ENCODE peak calls at places on chromosomes 2 and 18, in nine cellular contexts. One of them, this sample, is unnamed.

GRCh38 chr2:3300224-3300623 is 77.4 kb downstream of the EIPR1 start:
- DNase-seq in fibroblast of the conjunctiva: no peak
- DNase-seq in iPS-NIHi11: no peak
- DNase-seq in AML-193: no peak
- DNase-seq in skeletal muscle cell: no peak
- DNase-seq in NCI-H2081: no peak
- DNase-seq in NCI-H1092: no peak
- DNase-seq in NCI-H1105 treated with DMSO at 0.1 percent for 48 hours: no peak
- DNase-seq in HTR-8/SVneo: no peak
- DNase-seq in this sample: no peak

GRCh38 chr18:31497711-31498449 is at the start of gene DSG2:
- DNase-seq in AML-193: no peak
- DNase-seq in skeletal muscle cell: no peak
- DNase-seq in fibroblast of the conjunctiva: no peak
- DNase-seq in NCI-H1105 treated with DMSO at 0.1 percent for 48 hours: peak; percentile 30
- DNase-seq in iPS-NIHi11: peak; percentile 92
- DNase-seq in HTR-8/SVneo: peak; percentile 44
- DNase-seq in NCI-H1092: no peak
- DNase-seq in NCI-H2081: peak; percentile 68
- DNase-seq in this sample: peak; percentile 81

GRCh38 chr18:57353940-57354461 is 1.6 kb downstream of the ST8SIA3 start:
- DNase-seq in HTR-8/SVneo: peak; percentile 12
- DNase-seq in iPS-NIHi11: peak; percentile 93
- DNase-seq in fibroblast of the conjunctiva: no peak
- DNase-seq in NCI-H1092: peak; percentile 65
- DNase-seq in NCI-H2081: peak; percentile 43
- DNase-seq in NCI-H1105 treated with DMSO at 0.1 percent for 48 hours: peak; percentile 69
- DNase-seq in AML-193: no peak
- DNase-seq in skeletal muscle cell: no peak
- DNase-seq in this sample: peak; percentile 93

GRCh38 chr2:224690868-224691267 is 25.3 kb downstream of the CCDC195 start:
- DNase-seq in NCI-H2081: no peak
- DNase-seq in fibroblast of the conjunctiva: no peak
- DNase-seq in iPS-NIHi11: no peak
- DNase-seq in HTR-8/SVneo: no peak
- DNase-seq in NCI-H1092: no peak
- DNase-seq in NCI-H1105 treated with DMSO at 0.1 percent for 48 hours: no peak
- DNase-seq in skeletal muscle cell: no peak
- DNase-seq in AML-193: no peak
- DNase-seq in this sample: no peak

GRCh38 chr2:61396005-61396404 is 74.9 kb downstream of the USP34 start:
- DNase-seq in NCI-H1092: no peak
- DNase-seq in NCI-H1105 treated with DMSO at 0.1 percent for 48 hours: no peak
- DNase-seq in iPS-NIHi11: no peak
- DNase-seq in fibroblast of the conjunctiva: no peak
- DNase-seq in NCI-H2081: no peak
- DNase-seq in skeletal muscle cell: no peak
- DNase-seq in HTR-8/SVneo: no peak
- DNase-seq in AML-193: no peak
- DNase-seq in this sample: no peak

GRCh38 chr2:18301421-18302139 is 258.9 kb downstream of the RDH14 start:
- DNase-seq in iPS-NIHi11: no peak
- DNase-seq in AML-193: no peak
- DNase-seq in NCI-H2081: no peak
- DNase-seq in fibroblast of the conjunctiva: no peak
- DNase-seq in NCI-H1105 treated with DMSO at 0.1 percent for 48 hours: no peak
- DNase-seq in HTR-8/SVneo: no peak
- DNase-seq in skeletal muscle cell: peak; percentile 21
- DNase-seq in NCI-H1092: no peak
- DNase-seq in this sample: no peak

GRCh38 chr2:12177052-12177994 is 430.9 kb downstream of the LPIN1 start:
- DNase-seq in skeletal muscle cell: peak; percentile 45
- DNase-seq in NCI-H1092: no peak
- DNase-seq in NCI-H1105 treated with DMSO at 0.1 percent for 48 hours: no peak
- DNase-seq in fibroblast of the conjunctiva: peak; percentile 44
- DNase-seq in AML-193: peak; percentile 46
- DNase-seq in HTR-8/SVneo: peak; percentile 76
- DNase-seq in NCI-H2081: no peak
- DNase-seq in iPS-NIHi11: no peak
- DNase-seq in this sample: no peak

GRCh38 chr18:3664563-3665178 is 214.7 kb downstream of the TGIF1 start:
- DNase-seq in NCI-H2081: no peak
- DNase-seq in iPS-NIHi11: no peak
- DNase-seq in NCI-H1092: no peak
- DNase-seq in NCI-H1105 treated with DMSO at 0.1 percent for 48 hours: no peak
- DNase-seq in HTR-8/SVneo: no peak
- DNase-seq in AML-193: peak; percentile 79
- DNase-seq in skeletal muscle cell: no peak
- DNase-seq in fibroblast of the conjunctiva: no peak
- DNase-seq in this sample: no peak

This sample was measured in nephron progenitor cell.